ENCODE peak calls at places on chromosomes 3 and 15, in four cellular contexts. One of them, this sample, is unnamed.

GRCh38 chr3:107683447-107683846 is 160.7 kb downstream of the BBX start:
- DNase-seq in RKO: no peak
- DNase-seq in IMR-90: peak
- DNase-seq in cerebellar nuclear complex: no peak
- DNase-seq in this sample: peak

GRCh38 chr15:55775316-55775715 is 32.4 kb upstream of the PRTG start:
- DNase-seq in RKO: no peak
- DNase-seq in IMR-90: no peak
- DNase-seq in cerebellar nuclear complex: no peak
- DNase-seq in this sample: peak

GRCh38 chr3:37171144-37171543 is 3.2 kb downstream of the LRRFIP2 start:
- DNase-seq in RKO: no peak
- DNase-seq in IMR-90: no peak
- DNase-seq in cerebellar nuclear complex: no peak
- DNase-seq in this sample: no peak

GRCh38 chr15:66692391-66692790 is 9.6 kb upstream of the SMAD6 start:
- DNase-seq in RKO: no peak
- DNase-seq in IMR-90: no peak
- DNase-seq in cerebellar nuclear complex: no peak
- DNase-seq in this sample: no peak

GRCh38 chr3:53837331-53837730 is 8.9 kb downstream of the CHDH start:
- DNase-seq in RKO: no peak
- DNase-seq in IMR-90: no peak
- DNase-seq in cerebellar nuclear complex: no peak
- DNase-seq in this sample: no peak

GRCh38 chr3:193974591-193974990 is 161.4 kb upstream of the HES1 start:
- DNase-seq in RKO: no peak
- DNase-seq in IMR-90: peak
- DNase-seq in cerebellar nuclear complex: no peak
- DNase-seq in this sample: peak

GRCh38 chr15:45265506-45265905 is 13.5 kb downstream of the SLC28A2 start:
- DNase-seq in RKO: no peak
- DNase-seq in IMR-90: no peak
- DNase-seq in cerebellar nuclear complex: no peak
- DNase-seq in this sample: no peak

GRCh38 chr3:126253072-126253471 is 72.7 kb upstream of the ALDH1L1 start:
- DNase-seq in RKO: no peak
- DNase-seq in IMR-90: no peak
- DNase-seq in cerebellar nuclear complex: no peak
- DNase-seq in this sample: no peak

GRCh38 chr3:174358252-174358651 is 500.9 kb upstream of the NAALADL2 start:
- DNase-seq in RKO: no peak
- DNase-seq in IMR-90: peak
- DNase-seq in cerebellar nuclear complex: no peak
- DNase-seq in this sample: peak

GRCh38 chr3:110419571-110419970 is 652.0 kb upstream of the NECTIN3 start:
- DNase-seq in RKO: no peak
- DNase-seq in IMR-90: no peak
- DNase-seq in cerebellar nuclear complex: no peak
- DNase-seq in this sample: peak

GRCh38 chr15:101011582-101011981 is 92.4 kb downstream of the LRRK1 start:
- DNase-seq in RKO: no peak
- DNase-seq in IMR-90: no peak
- DNase-seq in cerebellar nuclear complex: no peak
- DNase-seq in this sample: no peak

GRCh38 chr15:31104048-31104447 is 2.5 kb upstream of the TRPM1 start:
- DNase-seq in RKO: no peak
- DNase-seq in IMR-90: no peak
- DNase-seq in cerebellar nuclear complex: no peak
- DNase-seq in this sample: no peak

GRCh38 chr3:10935846-10936631 is 56.5 kb upstream of the SLC6A1 start:
- DNase-seq in RKO: no peak
- DNase-seq in IMR-90: no peak
- DNase-seq in cerebellar nuclear complex: no peak
- DNase-seq in this sample: no peak

GRCh38 chr15:77107068-77107467 is 36.2 kb upstream of the TSPAN3 start:
- DNase-seq in RKO: no peak
- DNase-seq in IMR-90: no peak
- DNase-seq in cerebellar nuclear complex: no peak
- DNase-seq in this sample: peak

GRCh38 chr15:67892559-67893377 is 52.9 kb upstream of the RNU6-1 start:
- DNase-seq in RKO: no peak
- DNase-seq in IMR-90: no peak
- DNase-seq in cerebellar nuclear complex: no peak
- DNase-seq in this sample: peak

GRCh38 chr3:66047321-66048050 is 8.8 kb upstream of the MAGI1 start:
- DNase-seq in RKO: peak
- DNase-seq in IMR-90: peak
- DNase-seq in cerebellar nuclear complex: no peak
- DNase-seq in this sample: peak

GRCh38 chr15:31296304-31297220 is 30.1 kb upstream of the KLF13 start:
- DNase-seq in RKO: no peak
- DNase-seq in IMR-90: no peak
- DNase-seq in cerebellar nuclear complex: no peak
- DNase-seq in this sample: no peak

GRCh38 chr15:52486003-52486996 is 42.4 kb downstream of the MYO5A start:
- DNase-seq in RKO: no peak
- DNase-seq in IMR-90: no peak
- DNase-seq in cerebellar nuclear complex: no peak
- DNase-seq in this sample: peak

GRCh38 chr15:72932461-72932860 is 119.8 kb upstream of the NEO1 start:
- DNase-seq in RKO: no peak
- DNase-seq in IMR-90: no peak
- DNase-seq in cerebellar nuclear complex: no peak
- DNase-seq in this sample: no peak

GRCh38 chr3:61736506-61736905 is 175.1 kb downstream of the PTPRG start:
- DNase-seq in RKO: no peak
- DNase-seq in IMR-90: peak
- DNase-seq in cerebellar nuclear complex: no peak
- DNase-seq in this sample: no peak

GRCh38 chr3:87173776-87174175 is 53.3 kb upstream of the CHMP2B start:
- DNase-seq in RKO: no peak
- DNase-seq in IMR-90: no peak
- DNase-seq in cerebellar nuclear complex: no peak
- DNase-seq in this sample: no peak

GRCh38 chr3:55439657-55440405 is 47.3 kb downstream of the WNT5A start:
- DNase-seq in RKO: no peak
- DNase-seq in IMR-90: no peak
- DNase-seq in cerebellar nuclear complex: no peak
- DNase-seq in this sample: no peak

GRCh38 chr3:160475889-160476288 is 26.3 kb upstream of the TRIM59 start:
- DNase-seq in RKO: no peak
- DNase-seq in IMR-90: peak
- DNase-seq in cerebellar nuclear complex: no peak
- DNase-seq in this sample: no peak

GRCh38 chr3:97821413-97821809 is 400 bp upstream of the CRYBG3 start:
- DNase-seq in RKO: no peak
- DNase-seq in IMR-90: no peak
- DNase-seq in cerebellar nuclear complex: no peak
- DNase-seq in this sample: peak

GRCh38 chr15:68559342-68560310 is 19.2 kb upstream of the CORO2B start:
- DNase-seq in RKO: peak
- DNase-seq in IMR-90: peak
- DNase-seq in cerebellar nuclear complex: peak
- DNase-seq in this sample: peak

GRCh38 chr3:62203152-62203551 is 170.2 kb downstream of the FEZF2 start:
- DNase-seq in RKO: no peak
- DNase-seq in IMR-90: no peak
- DNase-seq in cerebellar nuclear complex: no peak
- DNase-seq in this sample: no peak

GRCh38 chr3:172711457-172711800 is 562 bp upstream of the NCEH1 start:
- DNase-seq in RKO: no peak
- DNase-seq in IMR-90: no peak
- DNase-seq in cerebellar nuclear complex: no peak
- DNase-seq in this sample: no peak

GRCh38 chr3:71376911-71377310 is 206.6 kb downstream of the FOXP1 start:
- DNase-seq in RKO: no peak
- DNase-seq in IMR-90: no peak
- DNase-seq in cerebellar nuclear complex: no peak
- DNase-seq in this sample: no peak

GRCh38 chr15:67331676-67332075 is 77.1 kb downstream of the IQCH start:
- DNase-seq in RKO: peak
- DNase-seq in IMR-90: peak
- DNase-seq in cerebellar nuclear complex: no peak
- DNase-seq in this sample: no peak

GRCh38 chr3:193742628-193743027 is 149.6 kb downstream of the OPA1 start:
- DNase-seq in RKO: no peak
- DNase-seq in IMR-90: no peak
- DNase-seq in cerebellar nuclear complex: no peak
- DNase-seq in this sample: no peak

GRCh38 chr3:71066849-71067261 is 516.7 kb downstream of the FOXP1 start:
- DNase-seq in RKO: no peak
- DNase-seq in IMR-90: peak
- DNase-seq in cerebellar nuclear complex: no peak
- DNase-seq in this sample: peak

GRCh38 chr3:118675305-118675704 is 359.3 kb downstream of the IGSF11 start:
- DNase-seq in RKO: no peak
- DNase-seq in IMR-90: no peak
- DNase-seq in cerebellar nuclear complex: no peak
- DNase-seq in this sample: no peak

GRCh38 chr3:155442066-155442465 is 148.6 kb upstream of the STRIT1 start:
- DNase-seq in RKO: peak
- DNase-seq in IMR-90: peak
- DNase-seq in cerebellar nuclear complex: no peak
- DNase-seq in this sample: no peak

GRCh38 chr3:149393355-149394165 is 16.1 kb upstream of the TM4SF1 start:
- DNase-seq in RKO: peak
- DNase-seq in IMR-90: peak
- DNase-seq in cerebellar nuclear complex: no peak
- DNase-seq in this sample: peak

GRCh38 chr15:48719668-48720067 is 74.2 kb upstream of the FBN1 start:
- DNase-seq in RKO: no peak
- DNase-seq in IMR-90: no peak
- DNase-seq in cerebellar nuclear complex: no peak
- DNase-seq in this sample: no peak

GRCh38 chr15:36605626-36606263 is 26.3 kb downstream of the CDIN1 start:
- DNase-seq in RKO: no peak
- DNase-seq in IMR-90: no peak
- DNase-seq in cerebellar nuclear complex: no peak
- DNase-seq in this sample: no peak

GRCh38 chr3:55519016-55519415 is 31.9 kb upstream of the WNT5A start:
- DNase-seq in RKO: no peak
- DNase-seq in IMR-90: peak
- DNase-seq in cerebellar nuclear complex: no peak
- DNase-seq in this sample: peak

GRCh38 chr15:74847462-74847861 is 4.5 kb upstream of the ULK3 start:
- DNase-seq in RKO: no peak
- DNase-seq in IMR-90: no peak
- DNase-seq in cerebellar nuclear complex: no peak
- DNase-seq in this sample: no peak